ENCODE peak calls at places on chromosome 17, in four cellular contexts. N is coronary artery, V is body of pancreas, C is neural progenitor cell. T is an unnamed sample.

GRCh38 chr17:72467841-72468653 is 347.2 kb downstream of the SOX9 start:
- DNase-seq in V (peak), C (peak), N (no peak), T (no peak)

GRCh38 chr17:1073241-1073962 is 76.5 kb downstream of the TIMM22 start:
- DNase-seq in N (no peak), V (no peak), C (no peak), T (no peak)

GRCh38 chr17:45230787-45231480 is 9.2 kb downstream of the FMNL1 start:
- DNase-seq in V (no peak), N (peak), C (no peak), T (peak)

GRCh38 chr17:78272181-78272913 is 40.9 kb downstream of the TMEM235 start:
- DNase-seq in N (no peak), C (peak), V (peak), T (no peak)

GRCh38 chr17:18859256-18859655 is 1.3 kb downstream of the PRPSAP2 start:
- DNase-seq in C (peak), N (peak), V (no peak), T (no peak)

GRCh38 chr17:17227608-17228520 is 9.1 kb downstream of the FLCN start:
- DNase-seq in V (peak), C (no peak), N (peak), T (no peak)

GRCh38 chr17:65154770-65155589 is 17.8 kb downstream of the RGS9 start:
- DNase-seq in C (no peak), V (no peak), N (no peak), T (no peak)

GRCh38 chr17:82897514-82898249 is 57.9 kb upstream of the ZNF750 start:
- DNase-seq in N (no peak), C (no peak), V (no peak), T (no peak)

GRCh38 chr17:71110326-71110725 is 941.0 kb downstream of the KCNJ2 start:
- DNase-seq in V (no peak), C (no peak), N (no peak), T (no peak)

GRCh38 chr17:45197555-45198334 is 23.9 kb upstream of the FMNL1 start:
- DNase-seq in V (peak), C (peak), N (peak), T (peak)

GRCh38 chr17:7438050-7438614 is 1.2 kb upstream of the FGF11 start:
- DNase-seq in N (no peak), V (peak), C (peak), T (peak)

GRCh38 chr17:339193-340061 is 13.2 kb downstream of the RPH3AL start:
- DNase-seq in C (no peak), V (peak), N (no peak), T (no peak)

GRCh38 chr17:22505660-22506059 is 813.3 kb downstream of the KCNJ18 start:
- DNase-seq in N (peak), C (no peak), V (no peak), T (no peak)

DNA sequence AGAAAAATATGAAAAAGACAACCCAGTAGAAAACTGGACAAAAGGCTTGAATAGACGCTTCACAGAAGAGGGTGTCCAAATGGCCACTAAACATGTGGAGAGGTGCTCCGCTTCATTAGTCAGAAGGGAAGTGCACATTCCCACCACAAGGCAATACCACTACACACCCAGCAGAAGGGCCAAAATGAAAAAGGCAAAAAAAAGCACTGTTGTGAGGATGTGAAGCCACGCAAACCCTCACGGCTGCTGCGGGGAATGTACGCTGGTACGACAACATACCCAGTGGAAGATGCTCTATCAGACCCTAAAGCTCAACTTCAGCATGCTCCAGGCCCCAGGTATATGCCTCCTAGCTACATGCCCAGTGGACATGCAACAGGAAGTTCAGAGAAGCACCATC is 17.0 kb downstream of the PIK3R5 start:
- DNase-seq in V (no peak), N (no peak), C (no peak), T (no peak)
- TF ChIP-seq CTCF in V (no peak), N (no peak), C (no peak), T (no peak)

DNA sequence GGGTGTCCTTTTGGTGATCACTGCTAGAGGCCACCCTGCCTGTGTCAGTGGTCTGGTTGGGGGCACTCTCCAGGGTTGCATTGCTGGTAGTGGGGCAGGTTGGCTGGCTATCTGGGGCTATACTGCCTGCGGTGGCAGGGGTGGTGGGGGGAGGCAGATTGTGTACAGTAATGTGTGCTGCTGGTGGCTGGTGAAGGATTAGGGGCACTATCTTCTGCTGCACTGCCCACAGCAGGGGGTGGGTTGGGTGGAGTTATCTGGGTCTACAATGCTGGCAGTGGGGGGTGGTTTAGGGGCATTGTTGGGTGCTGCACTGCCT is 204.0 kb upstream of the WSB1 start:
- DNase-seq in C (no peak), N (no peak), V (no peak), T (no peak)
- TF ChIP-seq CTCF in C (no peak), N (no peak), V (no peak), T (no peak)

GRCh38 chr17:80773243-80773991 is 218.2 kb upstream of the CHMP6 start:
- DNase-seq in C (peak), N (no peak), V (no peak), T (peak)
- TF ChIP-seq CTCF in C (peak), N (no peak), V (no peak), T (no peak)

GRCh38 chr17:75535871-75536270 is 10.4 kb downstream of the LLGL2 start:
- DNase-seq in N (no peak), C (no peak), V (no peak), T (no peak)

GRCh38 chr17:75531724-75532090 is 6.2 kb downstream of the LLGL2 start:
- DNase-seq in N (no peak), V (no peak), C (no peak), T (no peak)

GRCh38 chr17:75535119-75535537 is 9.6 kb downstream of the LLGL2 start:
- DNase-seq in N (no peak), V (peak), C (peak), T (peak)

GRCh38 chr17:75526555-75527270 is 1.2 kb downstream of the LLGL2 start:
- DNase-seq in C (peak), V (peak), N (no peak), T (no peak)

GRCh38 chr17:75530837-75531723 is 5.6 kb downstream of the LLGL2 start:
- DNase-seq in V (peak), C (no peak), N (no peak), T (no peak)
- TF ChIP-seq CTCF in V (no peak), C (no peak), N (no peak), T (no peak)

GRCh38 chr17:79303641-79304205 is 229.1 kb downstream of the ENGASE start:
- DNase-seq in C (no peak), V (no peak), N (no peak), T (no peak)

GRCh38 chr17:79305831-79306687 is 231.4 kb downstream of the ENGASE start:
- DNase-seq in N (no peak), C (peak), V (peak), T (no peak)

GRCh38 chr17:79306688-79307323 is 232.2 kb downstream of the ENGASE start:
- DNase-seq in C (no peak), V (peak), N (no peak), T (no peak)

GRCh38 chr17:79305376-79305775 is 230.8 kb downstream of the ENGASE start:
- DNase-seq in C (no peak), N (no peak), V (no peak), T (no peak)

DNA sequence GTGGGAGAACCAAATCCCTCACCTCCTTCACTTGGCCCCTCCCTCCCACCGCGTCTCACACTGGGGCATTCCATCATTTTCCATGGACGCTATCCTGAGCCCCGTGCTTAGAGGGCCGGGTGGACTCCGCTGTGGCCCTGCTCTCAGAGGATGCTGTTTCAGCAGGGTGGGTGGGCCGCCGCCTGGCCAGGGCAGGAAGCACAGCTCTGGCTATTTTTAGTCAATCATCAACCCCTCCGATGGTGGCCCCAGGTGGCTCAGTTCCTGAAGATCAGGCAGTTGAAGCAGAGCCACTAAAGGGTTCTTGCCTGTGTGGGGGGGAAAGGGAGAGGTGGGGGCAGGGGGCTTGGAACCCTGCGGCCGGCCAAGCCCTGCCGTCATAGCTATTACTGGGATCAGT is 230.3 kb downstream of the ENGASE start:
- DNase-seq in N (no peak), V (no peak), C (no peak), T (peak)
- TF ChIP-seq CTCF in N (no peak), V (no peak), C (peak), T (no peak)

GRCh38 chr17:48025040-48025903 is 12.3 kb downstream of the COPZ2 start:
- DNase-seq in N (peak), C (peak), V (peak), T (peak)

GRCh38 chr17:48024149-48025039 is 13.2 kb downstream of the COPZ2 start:
- DNase-seq in N (no peak), C (peak), V (peak), T (peak)

GRCh38 chr17:48022906-48023305 is 14.7 kb downstream of the COPZ2 start:
- DNase-seq in V (no peak), C (no peak), N (no peak), T (no peak)

GRCh38 chr17:48021964-48022363 is 15.6 kb downstream of the COPZ2 start:
- DNase-seq in C (no peak), N (no peak), V (no peak), T (no peak)

DNA sequence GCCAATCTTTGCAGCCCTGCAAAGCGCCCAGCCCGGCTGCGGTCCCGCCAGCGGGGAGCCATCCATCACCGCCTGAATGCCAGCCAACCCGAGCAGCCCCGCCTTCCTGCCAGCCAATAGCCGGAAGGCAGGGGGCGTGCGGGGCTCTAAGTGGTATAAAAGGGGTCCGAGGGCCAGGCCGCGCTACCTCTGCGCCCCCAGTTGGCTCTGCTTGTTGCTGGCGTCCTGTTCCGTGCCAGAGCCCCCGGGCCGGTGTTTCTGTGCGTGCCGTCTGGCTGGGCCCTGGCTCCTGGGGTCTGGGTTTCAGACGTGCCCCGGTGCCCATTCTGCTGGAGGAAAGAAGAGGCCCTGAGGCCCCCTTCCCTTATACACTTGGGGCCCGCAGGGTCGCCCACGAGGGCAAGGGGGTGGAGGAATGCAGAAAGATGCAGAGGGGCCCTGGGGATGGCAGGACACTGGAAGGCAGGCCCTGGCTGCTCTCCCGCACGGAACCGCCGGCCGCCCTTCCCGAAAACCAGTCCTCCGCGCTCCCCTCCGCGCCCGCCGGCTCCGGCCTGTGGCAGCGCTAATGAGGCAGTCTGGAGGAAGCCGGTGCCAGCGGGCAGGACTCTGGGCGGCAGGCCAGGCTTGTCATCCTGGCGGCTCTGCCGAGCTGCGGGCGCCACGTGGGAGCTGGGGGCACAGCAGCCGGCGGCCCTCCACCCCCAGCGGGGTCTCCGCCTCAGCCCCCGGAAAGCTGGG is 14.0 kb downstream of the COPZ2 start:
- DNase-seq in C (peak), N (peak), V (peak), T (peak)
- TF ChIP-seq CTCF in C (peak), N (peak), V (peak), T (peak)